ENCODE peak calls at places on chromosomes 3 and 15, in nine cellular contexts. Z is MM.1S, X is K562, V is PC-3, D is heart right ventricle, Q is psoas muscle, I is AG04449, F is retinal pigment epithelial cell, U is AG10803. E is an unnamed sample.

GRCh38 chr3:141521781-141522180 is 35.0 kb downstream of the RASA2 start:
- DNase-seq in Z (no peak), X (no peak), V (no peak), D (no peak), Q (no peak), I (no peak), F (no peak), U (no peak), E (no peak)

GRCh38 chr3:33664195-33664594 is 53.9 kb downstream of the CLASP2 start:
- DNase-seq in Z (no peak), X (no peak), V (peak; percentile 85), D (no peak), Q (no peak), I (no peak), F (no peak), U (peak; percentile 74), E (no peak)

GRCh38 chr3:196749125-196749524 is 9.5 kb downstream of the PAK2 start:
- DNase-seq in Z (no peak), X (no peak), V (no peak), D (no peak), Q (no peak), I (no peak), F (no peak), U (no peak), E (peak; percentile 42)

GRCh38 chr15:64681424-64682024 is 93.9 kb downstream of the RBPMS2 start:
- DNase-seq in Z (peak; percentile 19), X (peak; percentile 80), V (peak; percentile 77), D (no peak), Q (no peak), I (no peak), F (peak; percentile 20), U (peak; percentile 58), E (peak; percentile 39)

GRCh38 chr3:33134026-33134625 is 20.3 kb downstream of the CRTAP start:
- DNase-seq in Z (peak; percentile 56), X (no peak), V (no peak), D (no peak), Q (no peak), I (no peak), F (no peak), U (peak; percentile 25), E (peak; percentile 42)

GRCh38 chr15:98321916-98322315 is 326.4 kb upstream of the IGF1R start:
- DNase-seq in Z (no peak), X (no peak), V (no peak), D (no peak), Q (no peak), I (no peak), F (no peak), U (peak; percentile 29), E (no peak)

GRCh38 chr3:184694694-184695093 is 17.2 kb downstream of the MAGEF1 start:
- DNase-seq in Z (no peak), X (no peak), V (no peak), D (no peak), Q (no peak), I (no peak), F (no peak), U (no peak), E (no peak)

GRCh38 chr3:99927651-99928390 is 110.2 kb downstream of the CMSS1 start:
- DNase-seq in Z (no peak), X (no peak), V (no peak), D (no peak), Q (no peak), I (no peak), F (no peak), U (no peak), E (no peak)

GRCh38 chr15:73940061-73940981 is 14.1 kb downstream of the LOXL1 start:
- DNase-seq in Z (no peak), X (no peak), V (peak; percentile 30), D (no peak), Q (peak; percentile 30), I (no peak), F (no peak), U (peak; percentile 66), E (no peak)

GRCh38 chr3:53109822-53110771 is 20.1 kb downstream of the RFT1 start:
- DNase-seq in Z (peak; percentile 95), X (peak; percentile 58), V (peak; percentile 65), D (no peak), Q (peak; percentile 75), I (no peak), F (no peak), U (peak; percentile 92), E (peak; percentile 55)

GRCh38 chr3:40719660-40720287 is 195.0 kb downstream of the ZNF621 start:
- DNase-seq in Z (no peak), X (peak; percentile 42), V (peak; percentile 67), D (no peak), Q (no peak), I (no peak), F (no peak), U (no peak), E (peak; percentile 9)

GRCh38 chr3:38597502-38598060 is 51.9 kb downstream of the SCN5A start:
- DNase-seq in Z (no peak), X (no peak), V (no peak), D (no peak), Q (peak; percentile 32), I (no peak), F (no peak), U (no peak), E (no peak)

GRCh38 chr3:153028336-153028735 is 133.7 kb upstream of the RAP2B start:
- DNase-seq in Z (no peak), X (no peak), V (no peak), D (no peak), Q (no peak), I (no peak), F (no peak), U (no peak), E (no peak)

GRCh38 chr15:58240191-58240932 is 102.2 kb downstream of the AQP9 start:
- DNase-seq in Z (no peak), X (no peak), V (no peak), D (no peak), Q (no peak), I (no peak), F (no peak), U (no peak), E (no peak)

GRCh38 chr3:42683875-42684593 is 1.3 kb upstream of the KLHL40 start:
- DNase-seq in Z (peak; percentile 14), X (peak; percentile 98), V (peak; percentile 96), D (no peak), Q (peak; percentile 91), I (peak; percentile 77), F (peak; percentile 84), U (peak; percentile 93), E (no peak)

GRCh38 chr3:125379483-125379882 is 4.4 kb upstream of the ZNF148 start:
- DNase-seq in Z (no peak), X (no peak), V (no peak), D (no peak), Q (no peak), I (no peak), F (no peak), U (no peak), E (no peak)

GRCh38 chr15:63329567-63330350 is 51.9 kb downstream of the CA12 start:
- DNase-seq in Z (no peak), X (no peak), V (no peak), D (no peak), Q (no peak), I (no peak), F (no peak), U (no peak), E (no peak)
- TF ChIP-seq CTCF in Z (no peak), X (no peak), V (no peak), D (no peak), Q (no peak), I (no peak), F (no peak), U (no peak), E (no peak)

DNA sequence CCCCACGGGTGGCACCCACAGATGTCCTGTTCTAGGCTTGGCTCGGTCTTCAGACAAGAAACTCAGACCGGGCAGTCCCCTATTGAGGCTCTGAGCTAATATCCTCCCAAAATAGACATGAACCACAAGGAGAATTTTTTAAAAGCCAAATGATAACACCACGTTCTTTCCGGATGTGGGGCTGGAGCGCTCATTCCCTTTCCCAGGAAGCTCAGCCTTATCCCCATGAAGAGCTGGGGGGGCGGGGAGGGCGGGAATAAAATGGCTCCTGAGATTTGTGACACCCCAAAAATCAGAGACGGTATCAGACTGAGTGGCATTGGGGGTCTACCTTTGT is 1.1 kb downstream of the SLC6A1 start:
- DNase-seq in Z (no peak), X (no peak), V (no peak), D (no peak), Q (no peak), I (no peak), F (no peak), U (no peak), E (no peak)
- H3K4me3 ChIP-seq in Z (no peak overlapping the region), X (no peak overlapping the region), V (no peak overlapping the region), D (peak overlapping the region; percentile 46), Q (peak overlapping the region; percentile 51), I (no peak overlapping the region), F (no peak overlapping the region), U (no peak overlapping the region), E (no peak overlapping the region)

DNA sequence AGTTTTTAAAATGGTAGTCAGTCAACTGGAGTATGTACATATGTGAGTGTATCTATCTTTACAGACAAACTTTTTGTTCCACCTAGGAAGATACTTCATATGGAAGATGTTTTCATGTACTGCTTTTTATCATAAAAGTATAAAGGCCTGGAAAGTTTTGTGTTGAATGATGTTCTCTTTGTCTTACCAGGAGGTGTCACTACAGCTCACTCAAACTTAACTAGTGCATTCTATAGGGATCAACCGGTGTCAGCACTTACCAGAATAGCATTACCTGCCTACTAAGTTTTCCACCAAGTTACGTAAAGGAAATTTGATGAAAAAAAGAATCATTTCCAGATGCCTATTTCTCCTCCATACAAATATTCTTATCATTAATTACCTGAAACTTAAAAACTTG is 522.6 kb upstream of the SEMA6D start:
- DNase-seq in Z (peak; percentile 55), X (no peak), V (peak; percentile 47), D (no peak), Q (no peak), I (no peak), F (no peak), U (peak; percentile 17), E (peak; percentile 18)
- TF ChIP-seq CTCF in Z (peak; percentile 47), X (no peak), V (peak; percentile 61), D (no peak), Q (peak; percentile 40), I (peak; percentile 21), F (peak; percentile 47), U (peak; percentile 31), E (no peak)

GRCh38 chr3:69113536-69113935 is 8.9 kb downstream of the LMOD3 start:
- DNase-seq in Z (no peak), X (no peak), V (no peak), D (no peak), Q (no peak), I (no peak), F (no peak), U (no peak), E (no peak)

GRCh38 chr3:69116897-69117296 is 5.5 kb downstream of the LMOD3 start:
- DNase-seq in Z (no peak), X (no peak), V (peak; percentile 72), D (no peak), Q (no peak), I (no peak), F (no peak), U (no peak), E (no peak)

GRCh38 chr3:69118555-69118954 is 3.8 kb downstream of the LMOD3 start:
- DNase-seq in Z (no peak), X (no peak), V (no peak), D (no peak), Q (no peak), I (no peak), F (no peak), U (no peak), E (no peak)

GRCh38 chr3:69115731-69116130 is 6.7 kb downstream of the LMOD3 start:
- DNase-seq in Z (peak; percentile 59), X (no peak), V (peak; percentile 62), D (no peak), Q (no peak), I (no peak), F (no peak), U (peak; percentile 13), E (no peak)

GRCh38 chr3:69116162-69116561 is 6.2 kb downstream of the LMOD3 start:
- DNase-seq in Z (no peak), X (no peak), V (no peak), D (no peak), Q (no peak), I (no peak), F (no peak), U (no peak), E (no peak)
- H3K4me3 ChIP-seq in Z (no peak overlapping the region), X (no peak overlapping the region), V (no peak overlapping the region), D (peak overlapping the region; percentile 21), Q (peak overlapping the region; percentile 65), I (no peak overlapping the region), F (no peak overlapping the region), U (no peak overlapping the region), E (no peak overlapping the region)

E was measured in GM12865.